ENCODE peak calls at places on chromosomes 5 and 9, in six cellular contexts. One of them, this sample, is unnamed.

GRCh38 chr9:70405808-70406445 is 8.5 kb downstream of the KLF9 start:
- DNase-seq in coronary artery: no peak
- DNase-seq in neural crest cell: no peak
- DNase-seq in heart left ventricle: no peak
- DNase-seq in uterus: peak; percentile 16
- DNase-seq in RCC 7860: no peak
- DNase-seq in this sample: no peak

GRCh38 chr9:112912636-112913035 is 22.0 kb upstream of the SLC46A2 start:
- DNase-seq in RCC 7860: no peak
- DNase-seq in neural crest cell: no peak
- DNase-seq in uterus: no peak
- DNase-seq in heart left ventricle: no peak
- DNase-seq in coronary artery: no peak
- DNase-seq in this sample: no peak

GRCh38 chr5:137114529-137114928 is 384.6 kb downstream of the SPOCK1 start:
- DNase-seq in uterus: no peak
- DNase-seq in neural crest cell: no peak
- DNase-seq in coronary artery: no peak
- DNase-seq in RCC 7860: peak; percentile 73
- DNase-seq in heart left ventricle: no peak
- DNase-seq in this sample: peak; percentile 3

GRCh38 chr5:568809-569208 is 43.3 kb upstream of the CEP72 start:
- DNase-seq in neural crest cell: no peak
- DNase-seq in heart left ventricle: no peak
- DNase-seq in RCC 7860: no peak
- DNase-seq in uterus: no peak
- DNase-seq in coronary artery: no peak
- DNase-seq in this sample: no peak

GRCh38 chr5:158840193-158840592 is 259.5 kb downstream of the EBF1 start:
- DNase-seq in uterus: no peak
- DNase-seq in RCC 7860: no peak
- DNase-seq in coronary artery: no peak
- DNase-seq in heart left ventricle: no peak
- DNase-seq in neural crest cell: no peak
- DNase-seq in this sample: no peak

GRCh38 chr9:6186691-6187090 is 28.9 kb upstream of the IL33 start:
- DNase-seq in coronary artery: no peak
- DNase-seq in uterus: no peak
- DNase-seq in neural crest cell: no peak
- DNase-seq in heart left ventricle: no peak
- DNase-seq in RCC 7860: no peak
- DNase-seq in this sample: peak; percentile 25

GRCh38 chr9:89246840-89247239 is 64.2 kb upstream of the CKS2 start:
- DNase-seq in coronary artery: no peak
- DNase-seq in uterus: no peak
- DNase-seq in neural crest cell: no peak
- DNase-seq in RCC 7860: no peak
- DNase-seq in heart left ventricle: no peak
- DNase-seq in this sample: no peak

GRCh38 chr5:40033411-40033810 is 608.6 kb upstream of the DAB2 start:
- DNase-seq in RCC 7860: no peak
- DNase-seq in neural crest cell: no peak
- DNase-seq in uterus: no peak
- DNase-seq in heart left ventricle: no peak
- DNase-seq in coronary artery: no peak
- DNase-seq in this sample: no peak

GRCh38 chr5:95471447-95471846 is 80.3 kb downstream of the FAM81B start:
- DNase-seq in RCC 7860: no peak
- DNase-seq in heart left ventricle: no peak
- DNase-seq in neural crest cell: no peak
- DNase-seq in coronary artery: no peak
- DNase-seq in uterus: no peak
- DNase-seq in this sample: no peak

GRCh38 chr9:127181315-127181580 is 58.8 kb upstream of the ANGPTL2 start:
- DNase-seq in heart left ventricle: no peak
- DNase-seq in neural crest cell: no peak
- DNase-seq in coronary artery: peak; percentile 49
- DNase-seq in RCC 7860: no peak
- DNase-seq in uterus: peak; percentile 11
- DNase-seq in this sample: no peak

GRCh38 chr5:168734657-168735344 is 155.6 kb upstream of the PANK3 start:
- DNase-seq in uterus: peak; percentile 32
- DNase-seq in neural crest cell: no peak
- DNase-seq in RCC 7860: no peak
- DNase-seq in heart left ventricle: no peak
- DNase-seq in coronary artery: peak; percentile 91
- DNase-seq in this sample: no peak

GRCh38 chr9:88075966-88076285 is 62.3 kb downstream of the SPATA31C2 start:
- DNase-seq in RCC 7860: no peak
- DNase-seq in heart left ventricle: no peak
- DNase-seq in coronary artery: no peak
- DNase-seq in neural crest cell: no peak
- DNase-seq in uterus: peak; percentile 30
- DNase-seq in this sample: no peak

GRCh38 chr9:135697226-135697625 is 2.1 kb downstream of the SOHLH1 start:
- DNase-seq in neural crest cell: no peak
- DNase-seq in heart left ventricle: no peak
- DNase-seq in RCC 7860: no peak
- DNase-seq in uterus: no peak
- DNase-seq in coronary artery: no peak
- DNase-seq in this sample: no peak

GRCh38 chr9:89254058-89254772 is 56.8 kb upstream of the CKS2 start:
- DNase-seq in RCC 7860: no peak
- DNase-seq in coronary artery: no peak
- DNase-seq in neural crest cell: no peak
- DNase-seq in uterus: no peak
- DNase-seq in heart left ventricle: no peak
- DNase-seq in this sample: no peak

GRCh38 chr5:99243111-99243510 is 314.3 kb upstream of the CHD1 start:
- DNase-seq in RCC 7860: no peak
- DNase-seq in heart left ventricle: no peak
- DNase-seq in coronary artery: no peak
- DNase-seq in uterus: no peak
- DNase-seq in neural crest cell: no peak
- DNase-seq in this sample: no peak

GRCh38 chr9:134188421-134189166 is 24.2 kb upstream of the RNU6ATAC start:
- DNase-seq in coronary artery: no peak
- DNase-seq in uterus: no peak
- DNase-seq in neural crest cell: no peak
- DNase-seq in heart left ventricle: peak; percentile 58
- DNase-seq in RCC 7860: no peak
- DNase-seq in this sample: peak; percentile 17

GRCh38 chr9:6224393-6225154 is 9.0 kb downstream of the IL33 start:
- DNase-seq in RCC 7860: no peak
- DNase-seq in uterus: no peak
- DNase-seq in coronary artery: no peak
- DNase-seq in neural crest cell: no peak
- DNase-seq in heart left ventricle: no peak
- DNase-seq in this sample: no peak

GRCh38 chr5:130923543-130924159 is 241.4 kb downstream of the HINT1 start:
- DNase-seq in heart left ventricle: no peak
- DNase-seq in RCC 7860: no peak
- DNase-seq in uterus: no peak
- DNase-seq in coronary artery: no peak
- DNase-seq in neural crest cell: no peak
- DNase-seq in this sample: no peak

GRCh38 chr5:59592101-59592500 is 301.4 kb downstream of the PDE4D start:
- DNase-seq in uterus: no peak
- DNase-seq in heart left ventricle: no peak
- DNase-seq in coronary artery: no peak
- DNase-seq in neural crest cell: no peak
- DNase-seq in RCC 7860: no peak
- DNase-seq in this sample: peak; percentile 92

GRCh38 chr5:98906756-98907355 is 22.0 kb downstream of the CHD1 start:
- DNase-seq in uterus: no peak
- DNase-seq in RCC 7860: no peak
- DNase-seq in neural crest cell: no peak
- DNase-seq in coronary artery: no peak
- DNase-seq in heart left ventricle: no peak
- DNase-seq in this sample: no peak

GRCh38 chr5:150139334-150139733 is 16.3 kb downstream of the PDGFRB start:
- DNase-seq in uterus: no peak
- DNase-seq in neural crest cell: no peak
- DNase-seq in RCC 7860: peak; percentile 75
- DNase-seq in coronary artery: no peak
- DNase-seq in heart left ventricle: no peak
- DNase-seq in this sample: peak; percentile 93

GRCh38 chr9:87867391-87867790 is 15.3 kb upstream of the SPATA31E1 start:
- DNase-seq in coronary artery: no peak
- DNase-seq in neural crest cell: no peak
- DNase-seq in heart left ventricle: no peak
- DNase-seq in uterus: no peak
- DNase-seq in RCC 7860: no peak
- DNase-seq in this sample: no peak

GRCh38 chr9:127776195-127776918 is 2.1 kb downstream of the SH2D3C start:
- DNase-seq in neural crest cell: no peak
- DNase-seq in heart left ventricle: no peak
- DNase-seq in uterus: no peak
- DNase-seq in RCC 7860: no peak
- DNase-seq in coronary artery: no peak
- DNase-seq in this sample: no peak

GRCh38 chr9:133448487-133448972 is 11.2 kb upstream of the CACFD1 start:
- DNase-seq in uterus: no peak
- DNase-seq in heart left ventricle: no peak
- DNase-seq in coronary artery: no peak
- DNase-seq in RCC 7860: no peak
- DNase-seq in neural crest cell: no peak
- DNase-seq in this sample: no peak

GRCh38 chr5:144036476-144036875 is 134.0 kb downstream of the YIPF5 start:
- DNase-seq in coronary artery: no peak
- DNase-seq in neural crest cell: no peak
- DNase-seq in uterus: no peak
- DNase-seq in heart left ventricle: no peak
- DNase-seq in RCC 7860: no peak
- DNase-seq in this sample: no peak

GRCh38 chr9:130938652-130939404 is at the start of gene FIBCD1:
- DNase-seq in neural crest cell: no peak
- DNase-seq in uterus: no peak
- DNase-seq in heart left ventricle: peak; percentile 25
- DNase-seq in RCC 7860: no peak
- DNase-seq in coronary artery: no peak
- DNase-seq in this sample: peak; percentile 53

GRCh38 chr5:130164966-130165365 is 260.7 kb downstream of the CHSY3 start:
- DNase-seq in coronary artery: no peak
- DNase-seq in heart left ventricle: no peak
- DNase-seq in uterus: no peak
- DNase-seq in neural crest cell: no peak
- DNase-seq in RCC 7860: no peak
- DNase-seq in this sample: peak; percentile 31